ENCODE peak calls at places on chromosomes 13 and 19, in seven cellular contexts. One of them, this sample, is unnamed.

GRCh38 chr19:5434970-5435641 is 20.1 kb upstream of the ZNRF4 start:
- DNase-seq in trophoblast cell: no peak
- DNase-seq in IMR-90: peak
- DNase-seq in mesendoderm: peak
- DNase-seq in H9: no peak
- DNase-seq in H1: no peak
- DNase-seq in neuronal stem cell: no peak
- DNase-seq in this sample: peak

GRCh38 chr13:110138009-110138699 is 168.8 kb downstream of the COL4A1 start:
- DNase-seq in neuronal stem cell: no peak
- DNase-seq in IMR-90: peak
- DNase-seq in mesendoderm: peak
- DNase-seq in H9: peak
- DNase-seq in trophoblast cell: peak
- DNase-seq in H1: no peak
- DNase-seq in this sample: peak

GRCh38 chr13:88136098-88136790 is 465.1 kb downstream of the SLITRK5 start:
- DNase-seq in IMR-90: no peak
- DNase-seq in H1: no peak
- DNase-seq in neuronal stem cell: no peak
- DNase-seq in H9: no peak
- DNase-seq in trophoblast cell: no peak
- DNase-seq in mesendoderm: no peak
- DNase-seq in this sample: no peak

GRCh38 chr13:30872685-30873443 is 33.2 kb upstream of the MEDAG start:
- DNase-seq in H9: peak
- DNase-seq in trophoblast cell: peak
- DNase-seq in neuronal stem cell: peak
- DNase-seq in IMR-90: peak
- DNase-seq in H1: no peak
- DNase-seq in mesendoderm: peak
- DNase-seq in this sample: peak

GRCh38 chr13:95385808-95386207 is 84.6 kb upstream of the ABCC4 start:
- DNase-seq in trophoblast cell: no peak
- DNase-seq in H1: no peak
- DNase-seq in mesendoderm: no peak
- DNase-seq in H9: no peak
- DNase-seq in neuronal stem cell: no peak
- DNase-seq in IMR-90: no peak
- DNase-seq in this sample: no peak

GRCh38 chr13:89733686-89734085 is 1613.8 kb upstream of the MIR17HG start:
- DNase-seq in H1: no peak
- DNase-seq in neuronal stem cell: no peak
- DNase-seq in mesendoderm: no peak
- DNase-seq in trophoblast cell: no peak
- DNase-seq in IMR-90: no peak
- DNase-seq in H9: no peak
- DNase-seq in this sample: no peak

GRCh38 chr13:21964686-21965085 is 293.8 kb downstream of the FGF9 start:
- DNase-seq in trophoblast cell: no peak
- DNase-seq in neuronal stem cell: no peak
- DNase-seq in H1: no peak
- DNase-seq in mesendoderm: no peak
- DNase-seq in IMR-90: peak
- DNase-seq in H9: no peak
- DNase-seq in this sample: no peak

GRCh38 chr13:113592571-113592970 is 8.0 kb downstream of the TFDP1 start:
- DNase-seq in neuronal stem cell: no peak
- DNase-seq in mesendoderm: no peak
- DNase-seq in H9: peak
- DNase-seq in trophoblast cell: no peak
- DNase-seq in IMR-90: no peak
- DNase-seq in H1: no peak
- DNase-seq in this sample: no peak

GRCh38 chr13:49062297-49062896 is 86.7 kb downstream of the FNDC3A start:
- DNase-seq in H1: no peak
- DNase-seq in trophoblast cell: peak
- DNase-seq in mesendoderm: no peak
- DNase-seq in neuronal stem cell: no peak
- DNase-seq in IMR-90: peak
- DNase-seq in H9: no peak
- DNase-seq in this sample: no peak

GRCh38 chr13:109162248-109163051 is 533.0 kb downstream of the MYO16 start:
- DNase-seq in neuronal stem cell: no peak
- DNase-seq in trophoblast cell: no peak
- DNase-seq in H9: no peak
- DNase-seq in IMR-90: no peak
- DNase-seq in mesendoderm: no peak
- DNase-seq in H1: no peak
- DNase-seq in this sample: no peak

GRCh38 chr19:29665826-29666633 is 769 bp downstream of the PLEKHF1 start:
- DNase-seq in neuronal stem cell: peak
- DNase-seq in H9: peak
- DNase-seq in mesendoderm: peak
- DNase-seq in H1: peak
- DNase-seq in IMR-90: peak
- DNase-seq in trophoblast cell: peak
- DNase-seq in this sample: peak

GRCh38 chr13:25112856-25113255 is 16.9 kb downstream of the PABPC3 start:
- DNase-seq in neuronal stem cell: no peak
- DNase-seq in IMR-90: no peak
- DNase-seq in H9: no peak
- DNase-seq in H1: no peak
- DNase-seq in trophoblast cell: no peak
- DNase-seq in mesendoderm: no peak
- DNase-seq in this sample: no peak

GRCh38 chr13:26423634-26424033 is 133.8 kb upstream of the WASF3 start:
- DNase-seq in mesendoderm: peak
- DNase-seq in neuronal stem cell: no peak
- DNase-seq in trophoblast cell: no peak
- DNase-seq in IMR-90: peak
- DNase-seq in H9: no peak
- DNase-seq in H1: no peak
- DNase-seq in this sample: peak

GRCh38 chr13:48585456-48585840 is 52.6 kb upstream of the RCBTB2 start:
- DNase-seq in IMR-90: no peak
- DNase-seq in trophoblast cell: peak
- DNase-seq in mesendoderm: no peak
- DNase-seq in H1: no peak
- DNase-seq in neuronal stem cell: peak
- DNase-seq in H9: no peak
- DNase-seq in this sample: no peak

GRCh38 chr13:49579501-49579900 is 5.9 kb downstream of the RCBTB1 start:
- DNase-seq in IMR-90: no peak
- DNase-seq in H9: no peak
- DNase-seq in H1: no peak
- DNase-seq in mesendoderm: no peak
- DNase-seq in trophoblast cell: peak
- DNase-seq in neuronal stem cell: no peak
- DNase-seq in this sample: no peak

GRCh38 chr19:12833418-12833746 is 997 bp downstream of the RTBDN start:
- DNase-seq in H9: no peak
- DNase-seq in H1: peak
- DNase-seq in IMR-90: no peak
- DNase-seq in mesendoderm: no peak
- DNase-seq in neuronal stem cell: no peak
- DNase-seq in trophoblast cell: no peak
- DNase-seq in this sample: no peak

GRCh38 chr19:16473875-16474397 is 2.2 kb upstream of the EPS15L1 start:
- DNase-seq in trophoblast cell: no peak
- DNase-seq in mesendoderm: no peak
- DNase-seq in H9: no peak
- DNase-seq in neuronal stem cell: no peak
- DNase-seq in H1: no peak
- DNase-seq in IMR-90: no peak
- DNase-seq in this sample: no peak

GRCh38 chr19:31039151-31039550 is 310.1 kb downstream of the TSHZ3 start:
- DNase-seq in trophoblast cell: no peak
- DNase-seq in neuronal stem cell: no peak
- DNase-seq in H1: no peak
- DNase-seq in IMR-90: no peak
- DNase-seq in mesendoderm: no peak
- DNase-seq in H9: no peak
- DNase-seq in this sample: no peak

GRCh38 chr13:42660367-42660965 is 86.5 kb downstream of the TNFSF11 start:
- DNase-seq in IMR-90: peak
- DNase-seq in H9: no peak
- DNase-seq in mesendoderm: no peak
- DNase-seq in neuronal stem cell: no peak
- DNase-seq in trophoblast cell: no peak
- DNase-seq in H1: no peak
- DNase-seq in this sample: peak

GRCh38 chr13:20814224-20814910 is 40.6 kb upstream of the EEF1AKMT1 start:
- DNase-seq in mesendoderm: peak
- DNase-seq in H1: no peak
- DNase-seq in IMR-90: peak
- DNase-seq in trophoblast cell: no peak
- DNase-seq in neuronal stem cell: no peak
- DNase-seq in H9: no peak
- DNase-seq in this sample: peak

GRCh38 chr19:38710928-38711725 is 33.1 kb downstream of the CAPN12 start:
- DNase-seq in neuronal stem cell: no peak
- DNase-seq in H1: no peak
- DNase-seq in trophoblast cell: no peak
- DNase-seq in H9: no peak
- DNase-seq in IMR-90: no peak
- DNase-seq in mesendoderm: no peak
- DNase-seq in this sample: peak
- H3K9ac ChIP-seq in neuronal stem cell: no peak
- H3K9ac ChIP-seq in H1: no peak
- H3K9ac ChIP-seq in trophoblast cell: no peak
- H3K9ac ChIP-seq in H9: no peak
- H3K9ac ChIP-seq in IMR-90: peak
- H3K9ac ChIP-seq in mesendoderm: no peak
- H3K9ac ChIP-seq in this sample: peak

GRCh38 chr13:79528356-79528755 is 47.4 kb downstream of the NDFIP2 start:
- DNase-seq in trophoblast cell: no peak
- DNase-seq in IMR-90: peak
- DNase-seq in mesendoderm: no peak
- DNase-seq in neuronal stem cell: no peak
- DNase-seq in H9: no peak
- DNase-seq in H1: no peak
- DNase-seq in this sample: peak

GRCh38 chr13:79525458-79525857 is 44.5 kb downstream of the NDFIP2 start:
- DNase-seq in neuronal stem cell: no peak
- DNase-seq in H9: no peak
- DNase-seq in H1: no peak
- DNase-seq in trophoblast cell: peak
- DNase-seq in mesendoderm: no peak
- DNase-seq in IMR-90: no peak
- DNase-seq in this sample: no peak

GRCh38 chr13:79522583-79522982 is 41.6 kb downstream of the NDFIP2 start:
- DNase-seq in IMR-90: peak
- DNase-seq in H9: no peak
- DNase-seq in mesendoderm: no peak
- DNase-seq in H1: no peak
- DNase-seq in trophoblast cell: no peak
- DNase-seq in neuronal stem cell: no peak
- DNase-seq in this sample: no peak

GRCh38 chr13:79527698-79528097 is 46.7 kb downstream of the NDFIP2 start:
- DNase-seq in neuronal stem cell: no peak
- DNase-seq in H9: no peak
- DNase-seq in trophoblast cell: no peak
- DNase-seq in H1: no peak
- DNase-seq in IMR-90: no peak
- DNase-seq in mesendoderm: no peak
- DNase-seq in this sample: no peak

DNA sequence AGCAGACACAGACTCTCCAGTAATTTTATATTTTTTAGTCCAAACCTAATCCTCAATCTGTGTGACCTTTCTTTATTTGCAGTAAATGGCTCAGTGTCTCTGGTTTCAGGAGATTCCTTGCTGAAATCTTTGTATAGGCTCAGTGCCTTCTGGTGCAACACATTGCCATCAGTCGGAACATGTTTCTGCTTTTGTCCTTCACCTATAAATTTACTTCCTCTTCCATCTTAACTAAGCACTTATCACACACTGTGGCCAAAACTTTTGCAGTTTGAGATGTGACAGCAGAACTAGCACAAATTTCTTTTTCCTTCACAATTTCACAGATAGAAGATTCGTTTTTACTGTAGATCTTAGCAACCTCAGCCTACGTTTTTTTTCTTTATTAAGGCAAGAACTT is 44.1 kb downstream of the NDFIP2 start:
- DNase-seq in H1: no peak
- DNase-seq in H9: no peak
- DNase-seq in mesendoderm: no peak
- DNase-seq in neuronal stem cell: no peak
- DNase-seq in IMR-90: no peak
- DNase-seq in trophoblast cell: no peak
- DNase-seq in this sample: no peak
- H2AK5ac ChIP-seq in H1: no peak
- H2AK5ac ChIP-seq in H9: no peak
- H2AK5ac ChIP-seq in mesendoderm: no peak
- H2AK5ac ChIP-seq in neuronal stem cell: no peak
- H2AK5ac ChIP-seq in IMR-90: no peak
- H2AK5ac ChIP-seq in trophoblast cell: no peak
- H2AK5ac ChIP-seq in this sample: no peak

DNA sequence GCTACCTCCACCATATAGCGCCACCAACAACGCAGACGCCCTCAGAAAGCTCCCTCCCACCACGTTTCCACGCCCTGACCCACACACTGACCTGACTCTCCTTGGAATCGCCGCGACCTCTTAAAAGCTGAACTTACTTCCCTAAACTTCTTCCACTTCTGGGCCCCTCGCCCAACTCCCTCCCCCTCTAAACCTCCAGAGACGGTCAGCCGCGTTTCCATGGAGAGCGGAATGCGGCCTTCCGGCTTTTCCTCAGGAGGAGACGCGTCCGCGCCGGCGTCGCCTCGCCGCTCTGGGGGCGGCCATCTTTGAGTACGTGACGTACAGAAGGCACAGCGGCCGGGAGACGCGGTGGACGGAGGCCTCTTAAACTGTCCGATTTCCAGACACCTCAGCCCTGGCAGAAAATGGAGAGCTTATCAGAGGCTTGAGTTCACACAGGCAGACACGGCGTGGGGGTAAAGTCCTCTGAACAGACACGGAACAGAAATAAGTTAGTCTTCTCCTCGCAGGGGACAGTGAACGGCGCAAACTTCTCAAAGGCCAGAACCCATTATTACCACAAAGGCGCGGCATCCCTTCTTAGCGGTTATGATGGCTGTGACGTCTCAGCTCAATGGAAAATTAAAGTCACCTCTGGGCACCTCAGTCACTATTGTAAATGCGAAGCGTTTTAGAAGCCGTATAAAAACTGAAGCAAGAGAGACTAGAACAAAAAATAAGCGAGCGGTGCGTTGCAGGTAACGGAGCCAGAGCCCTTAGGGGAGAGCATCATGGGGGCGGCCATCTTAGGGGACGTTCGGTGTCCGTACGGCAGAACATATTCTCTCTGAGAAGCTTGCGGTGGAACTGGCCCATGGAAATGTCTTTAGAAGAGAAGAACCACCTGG is at the start of gene ZNF432:
- DNase-seq in trophoblast cell: peak
- DNase-seq in H1: peak
- DNase-seq in H9: peak
- DNase-seq in IMR-90: peak
- DNase-seq in mesendoderm: peak
- DNase-seq in neuronal stem cell: peak
- DNase-seq in this sample: peak
- H3K9ac ChIP-seq in trophoblast cell: peak
- H3K9ac ChIP-seq in H1: peak
- H3K9ac ChIP-seq in H9: peak
- H3K9ac ChIP-seq in IMR-90: peak
- H3K9ac ChIP-seq in mesendoderm: peak
- H3K9ac ChIP-seq in neuronal stem cell: peak
- H3K9ac ChIP-seq in this sample: peak

GRCh38 chr13:34161829-34162544 is 344.0 kb downstream of the RFC3 start:
- DNase-seq in H1: no peak
- DNase-seq in IMR-90: peak
- DNase-seq in neuronal stem cell: no peak
- DNase-seq in mesendoderm: peak
- DNase-seq in trophoblast cell: no peak
- DNase-seq in H9: no peak
- DNase-seq in this sample: peak
- H2AK5ac ChIP-seq in H1: no peak
- H2AK5ac ChIP-seq in IMR-90: no peak
- H2AK5ac ChIP-seq in neuronal stem cell: no peak
- H2AK5ac ChIP-seq in mesendoderm: no peak
- H2AK5ac ChIP-seq in trophoblast cell: no peak
- H2AK5ac ChIP-seq in H9: no peak
- H2AK5ac ChIP-seq in this sample: no peak

This sample was measured in mesenchymal stem cell.